ENCODE peak calls at places on chromosomes 6 and 20, in six cellular contexts. N, V, H, Z, D and Y are unnamed samples.

GRCh38 chr6:52317841-52318581 is 33.5 kb upstream of the MCM3 start:
- DNase-seq in H (peak), N (no peak), Z (peak), V (no peak), D (peak), Y (peak)

GRCh38 chr6:127030111-127030510 is 88.4 kb upstream of the RSPO3 start:
- DNase-seq in D (no peak), Z (no peak), N (no peak), H (no peak), V (no peak), Y (no peak)

GRCh38 chr6:21264288-21264818 is 329.2 kb upstream of the SOX4 start:
- DNase-seq in N (no peak), D (no peak), H (no peak), Z (no peak), V (no peak), Y (no peak)

GRCh38 chr6:53302678-53303360 is 45.9 kb downstream of the ELOVL5 start:
- DNase-seq in N (no peak), D (peak), Z (no peak), H (peak), V (no peak), Y (peak)

GRCh38 chr6:63307581-63308246 is 12.1 kb downstream of the LGSN start:
- DNase-seq in H (peak), D (peak), Z (peak), V (no peak), N (no peak), Y (peak)

GRCh38 chr6:74287932-74288331 is 591.9 kb downstream of the CD109 start:
- DNase-seq in Z (no peak), V (no peak), D (no peak), H (no peak), N (no peak), Y (no peak)

GRCh38 chr6:12137480-12137879 is 125.4 kb downstream of the HIVEP1 start:
- DNase-seq in Z (no peak), H (peak), D (peak), N (no peak), V (no peak), Y (no peak)

GRCh38 chr20:8132015-8132631 is at the start of gene PLCB1:
- DNase-seq in N (peak), H (peak), D (peak), V (peak), Z (peak), Y (peak)

GRCh38 chr20:2206957-2207769 is 88.6 kb upstream of the TGM3 start:
- DNase-seq in Z (peak), H (peak), V (peak), N (peak), D (peak), Y (peak)

GRCh38 chr20:46523696-46524328 is 10.5 kb upstream of the ZNF334 start:
- DNase-seq in H (peak), D (peak), Z (no peak), N (peak), V (no peak), Y (peak)

GRCh38 chr6:4809999-4810918 is 34.1 kb downstream of the CDYL start:
- DNase-seq in D (peak), H (peak), N (no peak), Z (peak), V (no peak), Y (no peak)

GRCh38 chr6:134065706-134066105 is 13.3 kb upstream of the SLC2A12 start:
- DNase-seq in Z (no peak), D (peak), V (no peak), H (peak), N (no peak), Y (peak)

GRCh38 chr6:133340557-133340956 is 99.4 kb downstream of the EYA4 start:
- DNase-seq in N (no peak), D (peak), H (peak), Z (no peak), V (no peak), Y (peak)

GRCh38 chr20:4830696-4831095 is 109.0 kb downstream of the PRND start:
- DNase-seq in N (no peak), H (no peak), Z (no peak), D (no peak), V (no peak), Y (no peak)

GRCh38 chr6:119241124-119241491 is 108.5 kb downstream of the MAN1A1 start:
- DNase-seq in V (no peak), H (peak), N (no peak), Z (no peak), D (peak), Y (no peak)

GRCh38 chr20:26214991-26215390 is 518.3 kb upstream of the ZNF337 start:
- DNase-seq in N (no peak), D (no peak), H (peak), V (no peak), Z (no peak), Y (no peak)

GRCh38 chr6:144294016-144294415 is 8.9 kb downstream of the UTRN start:
- DNase-seq in N (no peak), V (no peak), H (peak), D (peak), Z (peak), Y (no peak)

GRCh38 chr6:6811151-6812002 is 222.9 kb downstream of the LY86 start:
- DNase-seq in Z (no peak), N (no peak), D (peak), V (peak), H (peak), Y (peak)

GRCh38 chr6:88368071-88368787 is 202.1 kb upstream of the CNR1 start:
- DNase-seq in V (no peak), Z (no peak), N (no peak), D (peak), H (no peak), Y (no peak)

GRCh38 chr20:58040447-58041290 is 187.8 kb downstream of the ANKRD60 start:
- DNase-seq in H (no peak), D (no peak), V (no peak), Z (no peak), N (peak), Y (peak)

GRCh38 chr6:63573899-63574553 is 1.7 kb downstream of the LOC128125822 start:
- DNase-seq in H (peak), Z (peak), N (peak), V (no peak), D (peak), Y (peak)

GRCh38 chr6:32413427-32414047 is 6.6 kb upstream of the BTNL2 start:
- DNase-seq in V (peak), D (peak), N (peak), H (peak), Z (peak), Y (peak)

GRCh38 chr6:137487947-137488735 is 6.1 kb downstream of the OLIG3 start:
- DNase-seq in D (no peak), H (no peak), V (no peak), Z (no peak), N (peak), Y (peak)

GRCh38 chr20:46642265-46642942 is 8.9 kb downstream of the SLC13A3 start:
- DNase-seq in Z (no peak), D (no peak), N (no peak), H (no peak), V (no peak), Y (no peak)

GRCh38 chr20:22495789-22496188 is 88.6 kb downstream of the FOXA2 start:
- DNase-seq in Z (no peak), H (no peak), N (no peak), D (no peak), V (no peak), Y (no peak)

GRCh38 chr6:17212541-17213371 is 68.4 kb upstream of the RBM24 start:
- DNase-seq in N (peak), V (no peak), D (no peak), Z (no peak), H (no peak), Y (no peak)

GRCh38 chr6:31400467-31401289 is 2.7 kb upstream of the MICA start:
- DNase-seq in D (peak), H (peak), N (peak), V (no peak), Z (peak), Y (peak)

GRCh38 chr20:5031206-5031557 is 29.9 kb upstream of the SLC23A2 start:
- DNase-seq in N (no peak), V (no peak), H (no peak), Z (peak), D (no peak), Y (peak)

GRCh38 chr6:44528716-44529115 is 141.2 kb downstream of the CDC5L start:
- DNase-seq in Z (no peak), H (no peak), D (no peak), V (no peak), N (no peak), Y (no peak)

GRCh38 chr20:55415567-55416142 is 589.7 kb downstream of the CBLN4 start:
- DNase-seq in H (no peak), V (no peak), D (no peak), N (peak), Z (no peak), Y (peak)

GRCh38 chr6:153090241-153090930 is 40.7 kb downstream of the RGS17 start:
- DNase-seq in H (peak), D (peak), Z (no peak), N (no peak), V (no peak), Y (no peak)

GRCh38 chr20:11373391-11373790 is 544.3 kb upstream of the BTBD3 start:
- DNase-seq in N (no peak), Z (no peak), V (no peak), H (no peak), D (no peak), Y (no peak)

GRCh38 chr6:75402296-75402695 is 91.3 kb downstream of the FILIP1 start:
- DNase-seq in H (peak), N (no peak), D (peak), V (no peak), Z (peak), Y (no peak)

GRCh38 chr20:846894-847278 is 13.4 kb downstream of the FAM110A start:
- DNase-seq in N (no peak), D (no peak), Z (no peak), H (no peak), V (no peak), Y (no peak)

GRCh38 chr6:620166-620565 is 36.7 kb downstream of the HUS1B start:
- DNase-seq in N (no peak), V (no peak), D (no peak), H (no peak), Z (peak), Y (no peak)

GRCh38 chr6:622462-622861 is 34.4 kb downstream of the HUS1B start:
- DNase-seq in Z (no peak), V (no peak), D (no peak), H (no peak), N (no peak), Y (no peak)

GRCh38 chr6:624979-625378 is 31.9 kb downstream of the HUS1B start:
- DNase-seq in H (peak), V (no peak), N (no peak), Z (no peak), D (peak), Y (peak)

GRCh38 chr6:620950-621349 is 36.0 kb downstream of the HUS1B start:
- DNase-seq in V (no peak), H (no peak), D (no peak), N (no peak), Z (no peak), Y (no peak)

DNA sequence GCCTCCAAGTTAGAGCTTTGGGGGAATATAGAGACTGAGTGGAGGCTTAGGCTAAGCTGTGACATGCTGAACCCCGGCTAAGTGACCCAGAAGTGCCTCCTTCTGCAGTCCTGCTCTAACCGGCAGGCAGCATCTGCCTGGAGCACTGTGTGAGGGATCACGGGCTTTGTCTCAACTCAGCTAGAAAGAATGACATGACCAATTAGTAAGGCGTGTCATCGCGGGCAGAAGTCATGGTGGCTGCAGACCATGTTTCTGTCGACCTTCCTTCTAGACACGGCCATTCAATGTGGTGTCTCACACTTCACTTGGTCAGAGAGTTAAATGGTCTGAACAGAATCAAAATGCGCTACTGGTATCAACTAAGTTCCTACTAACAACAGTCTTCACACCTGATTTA is 35.0 kb downstream of the HUS1B start:
- DNase-seq in V (no peak), D (no peak), H (no peak), N (no peak), Z (peak), Y (no peak)
- H3K4me3 ChIP-seq in V (no peak), D (no peak), H (no peak), N (no peak), Z (no peak), Y (no peak)

GRCh38 chr20:31721408-31722332 is 998 bp downstream of the BCL2L1 start:
- DNase-seq in H (no peak), D (no peak), N (no peak), Z (no peak), V (no peak), Y (no peak)

GRCh38 chr20:31719644-31720485 is 2.8 kb downstream of the BCL2L1 start:
- DNase-seq in H (no peak), Z (peak), N (no peak), D (no peak), V (no peak), Y (peak)

GRCh38 chr20:31720486-31721407 is 1.9 kb downstream of the BCL2L1 start:
- DNase-seq in Z (no peak), D (no peak), V (no peak), N (no peak), H (no peak), Y (peak)

GRCh38 chr20:31722388-31723281 is at the start of gene BCL2L1:
- DNase-seq in V (no peak), N (peak), D (peak), H (peak), Z (peak), Y (peak)

DNA sequence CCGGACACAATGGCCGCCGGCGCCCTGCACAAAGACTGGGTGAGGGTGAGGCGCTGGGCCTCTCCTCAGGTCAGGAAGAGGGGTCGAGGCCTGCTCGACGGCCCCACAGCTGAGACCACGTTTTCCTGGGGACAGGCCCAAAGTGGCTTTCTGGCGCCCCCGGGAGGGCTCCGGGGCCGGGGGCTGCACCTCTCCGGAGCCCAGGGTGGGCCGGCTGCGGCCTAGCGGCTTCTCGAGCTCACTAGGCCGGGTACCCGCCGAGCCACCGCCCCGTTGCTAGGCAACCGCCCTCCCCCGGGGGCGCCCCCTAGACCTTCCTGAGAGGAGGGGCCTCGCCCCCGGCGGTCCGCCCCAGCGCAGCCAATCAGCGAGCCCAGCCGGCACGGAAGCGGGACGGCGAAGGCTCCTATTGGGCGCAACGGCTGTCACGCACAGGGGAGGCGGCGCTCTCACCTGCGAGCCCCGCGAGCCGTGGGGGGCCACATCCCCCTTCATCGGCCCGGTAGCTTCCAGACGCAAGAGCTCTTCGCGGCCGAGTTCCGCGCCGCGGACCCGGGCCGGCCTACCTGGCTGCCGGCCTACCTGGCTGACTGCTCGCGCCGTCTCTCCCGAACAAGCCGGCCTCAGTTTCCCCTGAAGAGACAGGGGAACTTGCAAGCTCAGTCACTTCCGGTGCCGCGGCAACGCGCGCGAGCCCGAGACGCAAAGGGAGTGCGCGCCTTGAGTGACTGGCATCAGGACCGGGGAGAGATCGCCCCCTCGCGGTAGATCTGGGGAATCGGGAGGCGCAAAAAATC is 812 bp upstream of the BCL2L1 start:
- DNase-seq in V (peak), H (peak), Z (peak), D (peak), N (peak), Y (peak)
- H3K18ac ChIP-seq in V (peak), H (peak), Z (peak), D (peak), N (peak), Y (peak)

GRCh38 chr20:24618739-24619138 is 149.3 kb downstream of the SYNDIG1 start:
- DNase-seq in H (no peak), V (no peak), Z (no peak), N (no peak), D (no peak), Y (no peak)

GRCh38 chr20:24616258-24617079 is 147.0 kb downstream of the SYNDIG1 start:
- DNase-seq in Z (no peak), D (no peak), N (no peak), H (no peak), V (no peak), Y (no peak)

GRCh38 chr20:24615353-24615752 is 145.9 kb downstream of the SYNDIG1 start:
- DNase-seq in D (no peak), N (no peak), H (no peak), Z (no peak), V (no peak), Y (no peak)

GRCh38 chr20:24617757-24618450 is 148.5 kb downstream of the SYNDIG1 start:
- DNase-seq in D (no peak), V (no peak), N (no peak), Z (no peak), H (no peak), Y (no peak)

GRCh38 chr20:24617080-24617432 is 147.6 kb downstream of the SYNDIG1 start:
- DNase-seq in V (no peak), N (no peak), Z (no peak), D (no peak), H (no peak), Y (no peak)
- H3K4me3 ChIP-seq in V (no peak), N (no peak), Z (no peak), D (no peak), H (no peak), Y (no peak)

GRCh38 chr20:50153500-50154377 is at the start of gene PEDS1:
- DNase-seq in N (peak), V (no peak), H (peak), D (peak), Z (peak), Y (peak)
- H3K18ac ChIP-seq in N (peak), V (peak), H (peak), D (peak), Z (peak), Y (peak)

GRCh38 chr6:104956663-104957294 is at the start of gene LIN28B:
- DNase-seq in N (no peak), H (no peak), D (peak), V (no peak), Z (no peak), Y (peak)
- H3K4me3 ChIP-seq in N (peak), H (no peak), D (peak), V (peak), Z (peak), Y (peak)

GRCh38 chr20:61881416-61881815 is 184.3 kb downstream of the TAF4 start:
- DNase-seq in V (no peak), H (no peak), Z (no peak), N (no peak), D (no peak), Y (no peak)
- H3K18ac ChIP-seq in V (no peak), H (no peak), Z (no peak), N (peak), D (no peak), Y (no peak)

GRCh38 chr20:62551408-62552323 is 75.9 kb upstream of the GATA5 start:
- DNase-seq in N (no peak), Z (no peak), D (no peak), V (no peak), H (no peak), Y (peak)

GRCh38 chr20:62553838-62554161 is 78.0 kb upstream of the GATA5 start:
- DNase-seq in Z (no peak), V (no peak), D (no peak), H (no peak), N (no peak), Y (no peak)

GRCh38 chr20:62552613-62553012 is 76.8 kb upstream of the GATA5 start:
- DNase-seq in N (no peak), V (no peak), Z (no peak), D (no peak), H (no peak), Y (no peak)

GRCh38 chr20:62554214-62554897 is 78.6 kb upstream of the GATA5 start:
- DNase-seq in Z (no peak), V (no peak), N (no peak), H (no peak), D (no peak), Y (no peak)

DNA sequence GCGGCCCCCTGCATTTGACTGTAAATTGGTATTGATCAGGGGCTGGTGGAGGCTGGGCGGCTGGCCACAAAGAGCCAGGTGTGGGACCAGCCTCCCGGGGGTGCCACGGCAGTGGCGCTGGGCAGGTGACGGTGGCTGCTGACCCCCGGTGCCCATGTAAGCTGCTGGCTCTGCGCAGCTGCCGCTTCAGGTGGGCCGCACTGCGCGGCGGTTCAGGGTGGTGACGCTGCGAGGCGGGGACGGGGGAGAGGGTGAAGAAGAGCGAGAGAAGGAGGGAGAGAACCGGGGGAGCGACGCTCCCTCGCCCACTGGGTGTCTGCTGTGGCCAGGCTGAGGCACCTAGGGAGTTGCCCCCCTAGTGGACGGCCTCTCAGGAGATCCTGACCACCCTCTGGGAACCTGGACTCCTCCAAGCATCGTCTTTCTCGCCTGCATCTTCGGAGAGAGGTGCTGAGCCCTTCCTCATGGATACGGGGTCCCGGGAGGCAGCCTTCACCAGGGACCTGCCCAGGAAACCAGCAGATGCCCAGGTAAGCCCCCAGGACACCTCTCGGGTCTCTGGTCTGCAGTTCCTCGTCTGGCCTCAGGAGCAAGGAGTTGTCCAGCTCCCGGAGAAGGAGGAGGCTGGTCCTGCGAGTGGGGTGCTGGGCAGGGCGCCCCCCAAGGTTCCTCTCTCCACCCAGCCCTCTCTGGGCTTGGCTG is 77.5 kb upstream of the GATA5 start:
- DNase-seq in V (no peak), H (no peak), Z (no peak), D (no peak), N (no peak), Y (no peak)
- H3K4me3 ChIP-seq in V (no peak), H (no peak), Z (no peak), D (no peak), N (no peak), Y (no peak)

GRCh38 chr20:48294196-48294595 is 508.9 kb upstream of the SULF2 start:
- DNase-seq in D (no peak), H (peak), Z (no peak), N (no peak), V (no peak), Y (no peak)
- H3K18ac ChIP-seq in D (no peak), H (no peak), Z (no peak), N (peak), V (no peak), Y (peak)